ENCODE peak calls at places on chromosome X, in four cellular contexts. M, E, Y and I are unnamed samples.

GRCh38 chrX:29042341-29042740 is 455.1 kb downstream of the IL1RAPL1 start:
- DNase-seq in Y (no peak), E (no peak), M (no peak), I (no peak)

GRCh38 chrX:78595901-78596502 is 63.1 kb downstream of the RTL3 start:
- DNase-seq in E (no peak), Y (peak; percentile 21), M (no peak), I (peak; percentile 7)

GRCh38 chrX:45518552-45518951 is 317.9 kb upstream of the DIPK2B start:
- DNase-seq in Y (no peak), E (no peak), M (no peak), I (no peak)

GRCh38 chrX:47862680-47863079 is 26.0 kb downstream of the ZNF81 start:
- DNase-seq in Y (no peak), E (no peak), M (no peak), I (peak; percentile 8)

GRCh38 chrX:27597506-27597905 is 7.4 kb downstream of the DCAF8L2 start:
- DNase-seq in E (no peak), Y (peak; percentile 69), M (no peak), I (peak; percentile 21)

GRCh38 chrX:136861877-136862276 is 18.6 kb downstream of the RBMX start:
- DNase-seq in M (no peak), Y (no peak), E (no peak), I (no peak)

GRCh38 chrX:101658661-101659477 is 781 bp downstream of the ARMCX2 start:
- DNase-seq in E (no peak), M (peak; percentile 71), Y (peak; percentile 47), I (peak; percentile 56)

GRCh38 chrX:39736219-39737211 is 361.2 kb downstream of the BCOR start:
- DNase-seq in M (no peak), Y (peak; percentile 93), E (no peak), I (peak; percentile 70)

GRCh38 chrX:45261005-45261404 is 60.3 kb upstream of the DIPK2B start:
- DNase-seq in M (no peak), E (no peak), Y (no peak), I (no peak)

GRCh38 chrX:12771445-12772069 is 19.7 kb upstream of the PRPS2 start:
- DNase-seq in Y (peak; percentile 51), M (no peak), E (peak; percentile 79), I (peak; percentile 36)

GRCh38 chrX:102651968-102652744 is 873 bp downstream of the GPRASP1 start:
- DNase-seq in Y (peak; percentile 56), M (peak; percentile 19), E (no peak), I (peak; percentile 49)

GRCh38 chrX:100819534-100819836 is 706 bp upstream of the CSTF2 start:
- DNase-seq in E (no peak), Y (no peak), M (peak; percentile 16), I (no peak)

GRCh38 chrX:132968282-132968681 is 9.9 kb upstream of the HS6ST2 start:
- DNase-seq in Y (no peak), E (no peak), M (peak; percentile 33), I (peak; percentile 20)

GRCh38 chrX:129493643-129494042 is 29.6 kb downstream of the SMARCA1 start:
- DNase-seq in M (no peak), E (no peak), Y (peak; percentile 44), I (peak; percentile 66)

GRCh38 chrX:112779139-112779538 is 61.5 kb downstream of the AMOT start:
- DNase-seq in E (peak; percentile 11), M (no peak), Y (no peak), I (no peak)

GRCh38 chrX:41164469-41164868 is 79.2 kb downstream of the USP9X start:
- DNase-seq in Y (no peak), E (no peak), M (no peak), I (no peak)

GRCh38 chrX:77442728-77443127 is 4.5 kb upstream of the FGF16 start:
- DNase-seq in M (no peak), E (no peak), Y (peak; percentile 67), I (peak; percentile 84)

GRCh38 chrX:53441531-53442321 is 7.6 kb upstream of the HSD17B10 start:
- DNase-seq in E (no peak), Y (peak; percentile 58), M (peak; percentile 77), I (peak; percentile 46)

GRCh38 chrX:114976321-114976720 is 41.1 kb downstream of the IL13RA2 start:
- DNase-seq in M (no peak), E (no peak), Y (peak; percentile 54), I (peak; percentile 71)

GRCh38 chrX:30561191-30561590 is 16.4 kb downstream of the TASL start:
- DNase-seq in M (no peak), Y (no peak), E (no peak), I (no peak)

GRCh38 chrX:115679460-115679859 is 118.5 kb downstream of the PLS3 start:
- DNase-seq in E (no peak), M (no peak), Y (peak; percentile 53), I (peak; percentile 31)

GRCh38 chrX:45699158-45699557 is 498.5 kb upstream of the DIPK2B start:
- DNase-seq in Y (peak; percentile 21), E (no peak), M (no peak), I (peak; percentile 75)

GRCh38 chrX:19867411-19867732 is 20.0 kb downstream of the SH3KBP1 start:
- DNase-seq in Y (peak; percentile 73), E (no peak), M (no peak), I (peak; percentile 72)

GRCh38 chrX:17030580-17031285 is 84.3 kb downstream of the REPS2 start:
- DNase-seq in M (no peak), Y (no peak), E (no peak), I (peak; percentile 41)

GRCh38 chrX:17441965-17442364 is 67.0 kb downstream of the NHS start:
- DNase-seq in M (no peak), Y (peak; percentile 17), E (no peak), I (peak; percentile 41)

GRCh38 chrX:76148753-76149152 is 24.1 kb upstream of the PBDC1 start:
- DNase-seq in Y (peak; percentile 32), E (no peak), M (no peak), I (peak; percentile 39)

GRCh38 chrX:25020391-25021131 is 4.8 kb upstream of the ARX start:
- DNase-seq in Y (no peak), M (no peak), E (peak; percentile 87), I (no peak)

GRCh38 chrX:152897216-152898144 is at the start of gene ZNF185:
- DNase-seq in E (no peak), M (peak; percentile 24), Y (peak; percentile 22), I (peak; percentile 10)

GRCh38 chrX:39479856-39480255 is 617.9 kb downstream of the BCOR start:
- DNase-seq in M (no peak), E (no peak), Y (no peak), I (no peak)

GRCh38 chrX:132631579-132632232 is 142.9 kb upstream of the MBNL3 start:
- DNase-seq in E (peak; percentile 38), Y (peak; percentile 48), M (no peak), I (peak; percentile 48)

GRCh38 chrX:82092307-82092706 is 890.4 kb downstream of the SH3BGRL start:
- DNase-seq in Y (no peak), M (no peak), E (no peak), I (no peak)

GRCh38 chrX:110588164-110588563 is 207.5 kb downstream of the CHRDL1 start:
- DNase-seq in M (no peak), E (no peak), Y (no peak), I (no peak)

GRCh38 chrX:72477787-72478186 is 94.9 kb downstream of the HDAC8 start:
- DNase-seq in M (no peak), Y (no peak), E (no peak), I (no peak)

GRCh38 chrX:70354726-70355125 is 64.8 kb downstream of the KIF4A start:
- DNase-seq in E (no peak), M (no peak), Y (peak; percentile 34), I (no peak)

GRCh38 chrX:66684196-66684595 is 45.3 kb upstream of the EDA2R start:
- DNase-seq in M (no peak), Y (peak; percentile 26), E (no peak), I (no peak)

GRCh38 chrX:102599084-102599949 is at the start of gene ARMCX5:
- DNase-seq in E (peak; percentile 74), M (peak; percentile 84), Y (peak; percentile 87), I (peak; percentile 89)

GRCh38 chrX:140141444-140142029 is 176.2 kb upstream of the CXorf66 start:
- DNase-seq in E (peak; percentile 39), M (no peak), Y (peak; percentile 32), I (peak; percentile 20)

GRCh38 chrX:135931644-135932487 is 38.4 kb downstream of the SAGE1 start:
- DNase-seq in Y (peak; percentile 45), M (peak; percentile 5), E (peak; percentile 25), I (peak; percentile 37)

GRCh38 chrX:153400146-153401132 is 711 bp downstream of the PNMA6E start:
- DNase-seq in M (no peak), E (peak; percentile 86), Y (peak; percentile 18), I (peak; percentile 11)